ENCODE peak calls at places on chromosomes 12 and 14, in ten cellular contexts. G is colonic mucosa, M is GM12878, U is tibial artery, P is Panc1, L is astrocyte, R is SK-N-SH, J is body of pancreas, Q is GM23338, I is brain microvascular endothelial cell. N is an unnamed sample.

GRCh38 chr14:100696017-100696416 is 30.7 kb upstream of the DLK1 start:
- DNase-seq in G (no peak), M (no peak), U (no peak), P (no peak), L (no peak), R (no peak), J (no peak), Q (no peak), I (no peak), N (no peak)

GRCh38 chr14:93892923-93893549 is 34.1 kb upstream of the FAM181A start:
- DNase-seq in G (peak; percentile 66), M (no peak), U (peak; percentile 82), P (peak; percentile 41), L (peak; percentile 17), R (peak; percentile 78), J (peak; percentile 72), Q (peak; percentile 84), I (peak; percentile 64), N (peak; percentile 71)

GRCh38 chr14:90040411-90040810 is 21.4 kb upstream of the KCNK13 start:
- DNase-seq in G (no peak), M (no peak), U (no peak), P (no peak), L (no peak), R (no peak), J (no peak), Q (no peak), I (no peak), N (no peak)

GRCh38 chr12:110037315-110037714 is 11.0 kb downstream of the C12orf76 start:
- DNase-seq in G (no peak), M (no peak), U (no peak), P (no peak), L (no peak), R (no peak), J (no peak), Q (no peak), I (no peak), N (no peak)

GRCh38 chr14:104422301-104423223 is 157.0 kb upstream of the C14orf180 start:
- DNase-seq in G (no peak), M (no peak), U (no peak), P (no peak), L (no peak), R (peak; percentile 41), J (no peak), Q (no peak), I (no peak), N (no peak)

GRCh38 chr12:97754306-97754705 is 291.7 kb downstream of the RMST start:
- DNase-seq in G (no peak), M (no peak), U (no peak), P (no peak), L (no peak), R (no peak), J (no peak), Q (no peak), I (no peak), N (no peak)

GRCh38 chr12:109664402-109664801 is 49.2 kb upstream of the FAM222A start:
- DNase-seq in G (no peak), M (no peak), U (no peak), P (no peak), L (no peak), R (no peak), J (no peak), Q (no peak), I (no peak), N (no peak)

GRCh38 chr12:103169-103981 is 36.8 kb downstream of the IQSEC3 start:
- DNase-seq in G (no peak), M (no peak), U (peak; percentile 11), P (no peak), L (no peak), R (peak; percentile 92), J (no peak), Q (peak; percentile 90), I (no peak), N (no peak)

GRCh38 chr14:103679351-103679750 is 35.9 kb downstream of the XRCC3 start:
- DNase-seq in G (peak; percentile 38), M (peak; percentile 34), U (no peak), P (no peak), L (peak; percentile 10), R (peak; percentile 74), J (no peak), Q (peak; percentile 62), I (peak; percentile 17), N (no peak)

GRCh38 chr12:89280833-89281533 is 71.3 kb downstream of the DUSP6 start:
- DNase-seq in G (no peak), M (no peak), U (no peak), P (no peak), L (no peak), R (no peak), J (no peak), Q (no peak), I (no peak), N (no peak)

GRCh38 chr14:75197338-75197737 is 20.9 kb upstream of the TMED10 start:
- DNase-seq in G (no peak), M (no peak), U (no peak), P (no peak), L (no peak), R (no peak), J (peak; percentile 29), Q (no peak), I (no peak), N (no peak)

GRCh38 chr12:101828463-101829196 is 2.1 kb downstream of the GNPTAB start:
- DNase-seq in G (no peak), M (no peak), U (no peak), P (no peak), L (no peak), R (no peak), J (no peak), Q (no peak), I (no peak), N (no peak)

GRCh38 chr12:102349079-102349478 is 131.3 kb downstream of the IGF1 start:
- DNase-seq in G (no peak), M (no peak), U (no peak), P (no peak), L (no peak), R (no peak), J (no peak), Q (no peak), I (no peak), N (no peak)

DNA sequence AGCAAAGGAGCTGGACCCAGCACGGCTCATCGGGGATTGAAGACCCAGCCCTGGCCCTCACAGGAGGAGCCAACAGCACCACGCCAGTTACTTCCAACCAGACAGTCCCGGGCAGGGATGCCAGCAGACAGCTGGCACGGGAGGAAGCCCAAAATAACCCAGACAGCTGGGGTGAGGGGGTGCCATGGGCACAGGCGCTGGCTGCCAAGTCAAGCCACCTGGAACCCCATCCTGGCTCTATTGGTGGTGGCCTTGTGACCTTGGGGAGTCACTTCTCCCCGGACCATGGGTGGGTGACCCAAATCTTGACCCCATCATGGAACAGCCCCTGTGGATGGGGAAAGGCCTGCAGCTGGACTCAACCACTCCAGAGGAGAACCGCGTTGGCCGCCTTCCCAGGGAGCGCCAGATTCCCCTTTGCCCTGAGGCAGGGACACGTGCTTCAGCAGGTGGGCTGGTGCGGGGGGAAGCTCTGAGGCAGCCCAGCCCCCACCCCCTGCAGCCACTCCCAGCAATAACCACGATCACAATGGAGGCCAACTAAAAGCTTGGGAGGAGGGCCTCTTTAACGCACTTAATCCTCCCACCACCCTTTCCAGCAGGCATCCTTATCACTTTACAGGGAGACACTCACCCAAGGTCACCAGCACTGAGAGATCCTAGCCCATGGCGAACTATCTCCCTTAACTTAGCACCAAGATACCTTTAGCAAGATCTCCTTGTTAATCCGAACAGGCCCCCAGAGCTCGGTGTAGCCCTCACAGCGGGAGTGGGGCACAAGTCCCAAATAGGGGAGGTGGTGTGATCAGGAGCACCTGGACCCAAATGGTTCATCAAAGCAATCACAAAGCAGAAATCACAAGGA is 4.7 kb upstream of the RHOF start:
- DNase-seq in G (peak; percentile 94), M (no peak), U (peak; percentile 91), P (no peak), L (no peak), R (peak; percentile 83), J (peak; percentile 76), Q (peak; percentile 49), I (no peak), N (peak; percentile 61)
- H3K4me3 ChIP-seq in G (peak overlapping the region; percentile 77), M (no peak overlapping the region), U (peak overlapping the region; percentile 90), P (peak overlapping the region; percentile 51), L (peak overlapping the region; percentile 46), R (peak overlapping the region; percentile 73), J (no peak overlapping the region), Q (peak overlapping the region; percentile 53), I (peak overlapping the region; percentile 45), N (no peak overlapping the region)

GRCh38 chr12:55818140-55818728 is 393 bp downstream of the ORMDL2 start:
- DNase-seq in G (no peak), M (no peak), U (no peak), P (no peak), L (no peak), R (peak; percentile 70), J (no peak), Q (no peak), I (no peak), N (no peak)
- H3K27ac ChIP-seq in G (peak overlapping the region; percentile 71), M (peak overlapping the region; percentile 38), U (peak overlapping the region; percentile 84), P (peak overlapping the region; percentile 89), L (peak overlapping the region; percentile 75), R (peak overlapping the region; percentile 82), J (peak overlapping the region; percentile 79), Q (no peak overlapping the region), I (peak overlapping the region; percentile 8), N (peak overlapping the region; percentile 63)

DNA sequence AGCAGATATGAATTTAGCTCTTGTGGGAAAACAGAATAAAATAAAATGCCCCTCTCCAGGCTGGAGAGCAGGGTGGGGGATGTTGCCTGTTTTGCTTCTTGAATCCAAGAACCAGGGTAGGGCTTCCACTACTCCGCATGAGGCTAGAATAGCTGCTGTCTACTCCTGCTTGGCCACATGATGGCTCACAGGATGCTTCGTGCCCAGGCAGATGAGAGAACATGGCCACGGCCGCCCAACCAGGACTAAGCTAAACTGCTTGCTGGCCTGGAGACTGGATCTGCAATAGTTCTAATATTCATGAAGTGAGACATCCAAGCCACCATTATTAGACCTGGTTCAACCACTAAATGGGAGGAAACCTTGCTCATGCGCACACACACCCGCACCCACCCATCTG is 122.2 kb upstream of the METAP2 start:
- DNase-seq in G (no peak), M (no peak), U (peak; percentile 72), P (no peak), L (no peak), R (no peak), J (peak; percentile 19), Q (peak; percentile 36), I (no peak), N (no peak)
- TF ChIP-seq CTCF in G (no peak), M (no peak), U (peak; percentile 45), P (no peak), L (no peak), R (no peak), J (no peak), Q (no peak), I (peak; percentile 16), N (no peak)

DNA sequence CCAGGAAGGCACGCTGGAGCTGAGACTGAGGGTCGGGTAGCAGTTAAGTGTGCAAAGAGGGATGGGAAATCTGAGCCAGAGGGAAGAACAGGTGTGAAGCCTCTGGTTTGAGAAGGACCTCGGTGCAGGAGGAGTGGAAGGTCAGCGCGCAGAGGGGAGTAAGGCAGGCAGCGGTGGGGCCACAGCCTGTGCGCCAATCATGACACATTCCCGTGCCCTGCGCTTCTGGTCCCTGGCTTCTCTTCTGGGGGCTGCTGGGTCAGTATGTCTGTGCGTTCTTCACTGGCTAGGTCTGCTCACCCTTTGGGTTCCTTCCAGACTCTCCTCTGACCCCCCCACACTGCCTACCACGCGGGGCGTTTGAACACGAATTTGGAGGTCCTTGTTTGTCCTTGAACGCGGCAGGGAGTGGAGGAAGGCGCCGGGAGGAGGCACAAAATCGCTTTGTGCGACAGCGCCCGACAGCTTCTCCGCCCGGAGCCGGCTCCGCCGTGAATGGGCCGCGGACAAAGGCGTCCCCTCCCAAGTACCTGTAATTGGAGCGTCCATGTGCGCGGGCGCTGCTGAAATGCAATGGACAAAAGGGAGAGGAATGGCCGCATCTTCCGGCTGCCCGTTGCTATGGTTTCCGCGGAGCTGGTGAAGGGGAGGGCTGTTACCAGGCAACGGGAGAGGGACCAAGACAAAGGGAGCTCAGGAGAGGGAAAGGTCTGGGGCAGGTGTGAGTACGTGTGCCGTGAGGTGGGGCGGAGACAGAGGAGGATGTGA is 207.2 kb upstream of the SRRM4 start:
- DNase-seq in G (no peak), M (no peak), U (no peak), P (no peak), L (no peak), R (peak; percentile 81), J (no peak), Q (peak; percentile 99), I (no peak), N (no peak)
- H3K4me3 ChIP-seq in G (no peak overlapping the region), M (no peak overlapping the region), U (no peak overlapping the region), P (no peak overlapping the region), L (no peak overlapping the region), R (peak overlapping the region; percentile 27), J (no peak overlapping the region), Q (peak overlapping the region; percentile 55), I (no peak overlapping the region), N (no peak overlapping the region)

N was measured in lung.